ENCODE peak calls at places on chromosomes 7 and 10, in eight cellular contexts. One of them, this sample, is unnamed.

GRCh38 chr10:108465871-108466641 is 1301.5 kb upstream of the SORCS1 start:
- DNase-seq in fibroblast of lung: no peak
- DNase-seq in astrocyte: peak
- DNase-seq in OCI-LY7: no peak
- DNase-seq in HepG2: no peak
- DNase-seq in Karpas-422: no peak
- DNase-seq in HCT116: no peak
- DNase-seq in GM23248: peak
- DNase-seq in this sample: no peak

GRCh38 chr10:49631975-49632374 is 18.1 kb downstream of the CHAT start:
- DNase-seq in fibroblast of lung: no peak
- DNase-seq in astrocyte: no peak
- DNase-seq in OCI-LY7: no peak
- DNase-seq in HepG2: no peak
- DNase-seq in Karpas-422: no peak
- DNase-seq in HCT116: no peak
- DNase-seq in GM23248: no peak
- DNase-seq in this sample: no peak

GRCh38 chr10:102641880-102642552 is 2.3 kb upstream of the TRIM8 start:
- DNase-seq in fibroblast of lung: peak
- DNase-seq in astrocyte: peak
- DNase-seq in OCI-LY7: peak
- DNase-seq in HepG2: peak
- DNase-seq in Karpas-422: peak
- DNase-seq in HCT116: peak
- DNase-seq in GM23248: peak
- DNase-seq in this sample: peak

GRCh38 chr10:102119417-102120141 is 589 bp downstream of the LDB1 start:
- DNase-seq in fibroblast of lung: peak
- DNase-seq in astrocyte: peak
- DNase-seq in OCI-LY7: peak
- DNase-seq in HepG2: no peak
- DNase-seq in Karpas-422: peak
- DNase-seq in HCT116: peak
- DNase-seq in GM23248: peak
- DNase-seq in this sample: peak

GRCh38 chr7:14336256-14336655 is 346.8 kb upstream of the ETV1 start:
- DNase-seq in fibroblast of lung: peak
- DNase-seq in astrocyte: no peak
- DNase-seq in OCI-LY7: no peak
- DNase-seq in HepG2: no peak
- DNase-seq in Karpas-422: no peak
- DNase-seq in HCT116: no peak
- DNase-seq in GM23248: no peak
- DNase-seq in this sample: no peak

GRCh38 chr10:780536-781524 is 91.4 kb upstream of the DIP2C start:
- DNase-seq in fibroblast of lung: no peak
- DNase-seq in astrocyte: no peak
- DNase-seq in OCI-LY7: no peak
- DNase-seq in HepG2: no peak
- DNase-seq in Karpas-422: no peak
- DNase-seq in HCT116: no peak
- DNase-seq in GM23248: no peak
- DNase-seq in this sample: no peak

GRCh38 chr7:34567906-34568305 is 90.1 kb upstream of the NPSR1 start:
- DNase-seq in fibroblast of lung: no peak
- DNase-seq in astrocyte: no peak
- DNase-seq in OCI-LY7: no peak
- DNase-seq in HepG2: no peak
- DNase-seq in Karpas-422: no peak
- DNase-seq in HCT116: no peak
- DNase-seq in GM23248: no peak
- DNase-seq in this sample: no peak

GRCh38 chr10:100948916-100949315 is 20.4 kb upstream of the SEMA4G start:
- DNase-seq in fibroblast of lung: no peak
- DNase-seq in astrocyte: no peak
- DNase-seq in OCI-LY7: no peak
- DNase-seq in HepG2: no peak
- DNase-seq in Karpas-422: no peak
- DNase-seq in HCT116: no peak
- DNase-seq in GM23248: no peak
- DNase-seq in this sample: no peak

GRCh38 chr10:84156768-84157167 is 16.8 kb upstream of the GPR15LG start:
- DNase-seq in fibroblast of lung: peak
- DNase-seq in astrocyte: no peak
- DNase-seq in OCI-LY7: no peak
- DNase-seq in HepG2: no peak
- DNase-seq in Karpas-422: peak
- DNase-seq in HCT116: no peak
- DNase-seq in GM23248: peak
- DNase-seq in this sample: no peak

GRCh38 chr10:120810298-120810697 is 40.9 kb upstream of the WDR11 start:
- DNase-seq in fibroblast of lung: no peak
- DNase-seq in astrocyte: no peak
- DNase-seq in OCI-LY7: no peak
- DNase-seq in HepG2: no peak
- DNase-seq in Karpas-422: no peak
- DNase-seq in HCT116: no peak
- DNase-seq in GM23248: no peak
- DNase-seq in this sample: no peak

GRCh38 chr10:118246340-118247247 is 95.5 kb downstream of the FAM204A start:
- DNase-seq in fibroblast of lung: no peak
- DNase-seq in astrocyte: no peak
- DNase-seq in OCI-LY7: no peak
- DNase-seq in HepG2: no peak
- DNase-seq in Karpas-422: no peak
- DNase-seq in HCT116: no peak
- DNase-seq in GM23248: no peak
- DNase-seq in this sample: no peak

GRCh38 chr10:84665883-84666463 is 337.6 kb downstream of the CCSER2 start:
- DNase-seq in fibroblast of lung: no peak
- DNase-seq in astrocyte: no peak
- DNase-seq in OCI-LY7: peak
- DNase-seq in HepG2: peak
- DNase-seq in Karpas-422: peak
- DNase-seq in HCT116: peak
- DNase-seq in GM23248: no peak
- DNase-seq in this sample: no peak

GRCh38 chr10:44334621-44335184 is 50.2 kb downstream of the CXCL12 start:
- DNase-seq in fibroblast of lung: peak
- DNase-seq in astrocyte: peak
- DNase-seq in OCI-LY7: no peak
- DNase-seq in HepG2: no peak
- DNase-seq in Karpas-422: no peak
- DNase-seq in HCT116: no peak
- DNase-seq in GM23248: peak
- DNase-seq in this sample: no peak

GRCh38 chr10:4678023-4678950 is 147.7 kb upstream of the AKR1E2 start:
- DNase-seq in fibroblast of lung: peak
- DNase-seq in astrocyte: peak
- DNase-seq in OCI-LY7: no peak
- DNase-seq in HepG2: peak
- DNase-seq in Karpas-422: no peak
- DNase-seq in HCT116: no peak
- DNase-seq in GM23248: peak
- DNase-seq in this sample: no peak

GRCh38 chr10:31099664-31100063 is 68.0 kb upstream of the ZNF438 start:
- DNase-seq in fibroblast of lung: no peak
- DNase-seq in astrocyte: peak
- DNase-seq in OCI-LY7: no peak
- DNase-seq in HepG2: peak
- DNase-seq in Karpas-422: no peak
- DNase-seq in HCT116: peak
- DNase-seq in GM23248: no peak
- DNase-seq in this sample: no peak

GRCh38 chr7:953547-954327 is 743 bp downstream of the ADAP1 start:
- DNase-seq in fibroblast of lung: peak
- DNase-seq in astrocyte: peak
- DNase-seq in OCI-LY7: no peak
- DNase-seq in HepG2: peak
- DNase-seq in Karpas-422: no peak
- DNase-seq in HCT116: no peak
- DNase-seq in GM23248: peak
- DNase-seq in this sample: no peak

GRCh38 chr10:44659350-44659749 is 251.8 kb upstream of the TMEM72 start:
- DNase-seq in fibroblast of lung: no peak
- DNase-seq in astrocyte: no peak
- DNase-seq in OCI-LY7: no peak
- DNase-seq in HepG2: no peak
- DNase-seq in Karpas-422: no peak
- DNase-seq in HCT116: no peak
- DNase-seq in GM23248: no peak
- DNase-seq in this sample: no peak

GRCh38 chr10:122077311-122077875 is 88.4 kb downstream of the TACC2 start:
- DNase-seq in fibroblast of lung: no peak
- DNase-seq in astrocyte: no peak
- DNase-seq in OCI-LY7: no peak
- DNase-seq in HepG2: no peak
- DNase-seq in Karpas-422: no peak
- DNase-seq in HCT116: no peak
- DNase-seq in GM23248: no peak
- DNase-seq in this sample: no peak
- H3K27ac ChIP-seq in fibroblast of lung: no peak
- H3K27ac ChIP-seq in astrocyte: no peak
- H3K27ac ChIP-seq in OCI-LY7: no peak
- H3K27ac ChIP-seq in HepG2: no peak
- H3K27ac ChIP-seq in Karpas-422: no peak
- H3K27ac ChIP-seq in HCT116: no peak
- H3K27ac ChIP-seq in GM23248: no peak
- H3K27ac ChIP-seq in this sample: no peak

GRCh38 chr10:132612571-132613504 is 75.3 kb downstream of the INPP5A start:
- DNase-seq in fibroblast of lung: peak
- DNase-seq in astrocyte: no peak
- DNase-seq in OCI-LY7: no peak
- DNase-seq in HepG2: no peak
- DNase-seq in Karpas-422: no peak
- DNase-seq in HCT116: no peak
- DNase-seq in GM23248: no peak
- DNase-seq in this sample: no peak

GRCh38 chr10:132613566-132614348 is 76.2 kb downstream of the INPP5A start:
- DNase-seq in fibroblast of lung: no peak
- DNase-seq in astrocyte: no peak
- DNase-seq in OCI-LY7: no peak
- DNase-seq in HepG2: no peak
- DNase-seq in Karpas-422: no peak
- DNase-seq in HCT116: no peak
- DNase-seq in GM23248: no peak
- DNase-seq in this sample: no peak

GRCh38 chr10:132615346-132616169 is 78.0 kb downstream of the INPP5A start:
- DNase-seq in fibroblast of lung: no peak
- DNase-seq in astrocyte: no peak
- DNase-seq in OCI-LY7: no peak
- DNase-seq in HepG2: no peak
- DNase-seq in Karpas-422: no peak
- DNase-seq in HCT116: no peak
- DNase-seq in GM23248: no peak
- DNase-seq in this sample: no peak

GRCh38 chr10:132616170-132616994 is 78.8 kb downstream of the INPP5A start:
- DNase-seq in fibroblast of lung: no peak
- DNase-seq in astrocyte: no peak
- DNase-seq in OCI-LY7: no peak
- DNase-seq in HepG2: no peak
- DNase-seq in Karpas-422: no peak
- DNase-seq in HCT116: no peak
- DNase-seq in GM23248: no peak
- DNase-seq in this sample: no peak

DNA sequence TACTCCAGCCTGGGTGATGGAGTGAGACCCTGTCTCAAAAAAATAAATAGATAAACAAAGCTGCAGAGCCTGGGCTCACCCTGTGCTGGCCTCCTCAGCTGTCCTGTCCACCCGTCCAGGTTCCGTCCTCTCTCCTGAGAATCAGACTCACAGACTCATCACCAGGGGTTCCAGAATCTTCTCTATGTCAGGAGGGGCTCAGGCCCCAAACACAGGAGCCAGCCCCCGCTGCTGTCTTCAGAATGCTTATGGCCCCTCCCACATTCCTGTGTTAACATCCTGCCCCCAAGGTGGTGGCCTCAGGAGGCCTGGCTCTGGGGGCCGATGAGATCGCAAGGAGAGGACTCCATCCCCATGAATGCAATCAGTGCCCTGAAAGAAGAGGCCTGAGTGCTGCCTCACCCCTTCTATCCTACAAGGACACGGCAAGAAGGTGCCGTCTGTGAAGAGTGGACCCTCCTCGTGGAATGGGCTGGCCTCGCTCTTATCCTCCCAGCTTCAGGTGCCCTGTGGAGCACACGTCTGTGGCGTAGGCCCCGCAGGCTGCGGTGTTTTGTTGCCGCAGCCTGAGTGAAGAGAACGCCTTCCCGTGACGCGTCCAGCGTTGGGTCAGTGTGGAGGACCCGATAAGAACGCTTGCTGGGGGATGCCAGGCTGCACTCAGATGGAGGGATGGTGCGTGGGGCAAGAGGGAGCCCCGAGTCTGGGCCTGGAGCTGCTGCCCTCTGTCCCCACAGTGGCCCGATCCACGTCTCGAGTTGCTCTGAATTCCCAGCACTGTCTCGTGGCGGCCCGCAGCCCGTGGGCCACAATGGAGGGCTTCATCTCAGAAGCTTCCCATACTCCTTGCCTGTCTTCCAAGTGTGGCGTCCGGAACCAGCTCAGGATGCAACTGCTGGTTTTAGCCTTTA is 77.1 kb downstream of the INPP5A start:
- DNase-seq in fibroblast of lung: no peak
- DNase-seq in astrocyte: no peak
- DNase-seq in OCI-LY7: no peak
- DNase-seq in HepG2: no peak
- DNase-seq in Karpas-422: no peak
- DNase-seq in HCT116: no peak
- DNase-seq in GM23248: no peak
- DNase-seq in this sample: no peak
- H2AFZ ChIP-seq in fibroblast of lung: no peak
- H2AFZ ChIP-seq in astrocyte: no peak
- H2AFZ ChIP-seq in OCI-LY7: no peak
- H2AFZ ChIP-seq in HepG2: no peak
- H2AFZ ChIP-seq in Karpas-422: no peak
- H2AFZ ChIP-seq in HCT116: no peak
- H2AFZ ChIP-seq in GM23248: no peak
- H2AFZ ChIP-seq in this sample: no peak

GRCh38 chr10:33031815-33032320 is 73.8 kb upstream of the ITGB1 start:
- DNase-seq in fibroblast of lung: no peak
- DNase-seq in astrocyte: no peak
- DNase-seq in OCI-LY7: no peak
- DNase-seq in HepG2: no peak
- DNase-seq in Karpas-422: no peak
- DNase-seq in HCT116: no peak
- DNase-seq in GM23248: peak
- DNase-seq in this sample: peak
- H3K27ac ChIP-seq in fibroblast of lung: no peak
- H3K27ac ChIP-seq in astrocyte: no peak
- H3K27ac ChIP-seq in OCI-LY7: no peak
- H3K27ac ChIP-seq in HepG2: no peak
- H3K27ac ChIP-seq in Karpas-422: no peak
- H3K27ac ChIP-seq in HCT116: peak
- H3K27ac ChIP-seq in GM23248: no peak
- H3K27ac ChIP-seq in this sample: no peak

DNA sequence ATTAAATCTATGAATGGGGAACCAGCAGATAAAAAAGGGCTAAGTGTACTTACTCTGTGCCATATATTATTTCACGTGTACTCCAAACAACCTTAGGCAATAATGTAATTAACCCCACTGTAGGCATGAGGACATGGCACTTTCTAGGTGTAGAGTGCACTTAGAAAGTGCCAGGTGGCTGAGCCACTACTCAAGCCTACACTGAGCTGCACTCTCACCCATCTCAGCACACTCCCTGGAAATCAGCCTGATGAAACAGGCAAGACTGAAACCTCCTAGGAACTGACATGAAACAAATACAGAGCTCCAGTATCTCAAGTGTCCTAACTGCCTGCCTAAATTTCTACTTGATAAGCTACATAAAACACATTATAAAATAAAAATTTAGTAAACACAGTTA is 147.4 kb downstream of the KMT2E start:
- DNase-seq in fibroblast of lung: no peak
- DNase-seq in astrocyte: no peak
- DNase-seq in OCI-LY7: no peak
- DNase-seq in HepG2: no peak
- DNase-seq in Karpas-422: no peak
- DNase-seq in HCT116: no peak
- DNase-seq in GM23248: no peak
- DNase-seq in this sample: no peak
- H2AFZ ChIP-seq in fibroblast of lung: no peak
- H2AFZ ChIP-seq in astrocyte: no peak
- H2AFZ ChIP-seq in OCI-LY7: no peak
- H2AFZ ChIP-seq in HepG2: no peak
- H2AFZ ChIP-seq in Karpas-422: no peak
- H2AFZ ChIP-seq in HCT116: no peak
- H2AFZ ChIP-seq in GM23248: no peak
- H2AFZ ChIP-seq in this sample: no peak